ENCODE peak calls at places on chromosomes 6 and 20, in five cellular contexts. X is anterior cingulate cortex, R is astrocyte of the spinal cord, M is AG08396, B is fibroblast of the conjunctiva. G is an unnamed sample.

GRCh38 chr6:44237813-44238433 is 9.0 kb upstream of the HSP90AB1 start:
- DNase-seq in B (no peak), R (peak; percentile 65), M (peak; percentile 88), X (peak; percentile 61), G (no peak)

GRCh38 chr20:34921436-34921835 is 34.2 kb downstream of the GSS start:
- DNase-seq in R (no peak), M (no peak), X (no peak), B (no peak), G (no peak)

GRCh38 chr6:48782230-48782629 is 671.2 kb upstream of the PTCHD4 start:
- DNase-seq in M (no peak), B (no peak), R (no peak), X (no peak), G (no peak)

GRCh38 chr6:32700391-32701040 is 34.1 kb upstream of the HLA-DQB1 start:
- DNase-seq in M (peak; percentile 39), X (peak; percentile 0), B (peak; percentile 32), R (peak; percentile 66), G (no peak)

GRCh38 chr6:52595000-52595795 is 18.3 kb upstream of the TRAM2 start:
- DNase-seq in M (peak; percentile 80), B (peak; percentile 90), X (no peak), R (peak; percentile 92), G (no peak)

GRCh38 chr20:38304845-38305447 is 990 bp downstream of the BPI start:
- DNase-seq in B (no peak), X (no peak), M (peak; percentile 66), R (peak; percentile 12), G (no peak)

GRCh38 chr6:78436335-78436734 is 431.0 kb upstream of the IRAK1BP1 start:
- DNase-seq in R (peak; percentile 35), M (peak; percentile 29), X (no peak), B (no peak), G (no peak)

GRCh38 chr6:15431762-15432495 is 186.1 kb downstream of the JARID2 start:
- DNase-seq in M (no peak), B (no peak), R (no peak), X (no peak), G (no peak)

GRCh38 chr6:116220172-116220571 is 33.7 kb downstream of the TSPYL4 start:
- DNase-seq in M (no peak), R (peak; percentile 23), B (no peak), X (peak; percentile 40), G (no peak)

GRCh38 chr6:169702640-169703246 is 817 bp downstream of the C6orf120 start:
- DNase-seq in R (peak; percentile 13), X (no peak), M (no peak), B (no peak), G (no peak)

GRCh38 chr20:63402178-63402859 is 41.2 kb upstream of the CHRNA4 start:
- DNase-seq in X (no peak), M (no peak), R (no peak), B (no peak), G (no peak)

GRCh38 chr6:144582939-144583613 is 297.9 kb downstream of the UTRN start:
- DNase-seq in M (peak; percentile 5), R (peak; percentile 49), B (no peak), X (peak; percentile 2), G (no peak)

GRCh38 chr6:147055821-147056392 is 148.3 kb upstream of the STXBP5 start:
- DNase-seq in M (no peak), R (no peak), B (no peak), X (no peak), G (no peak)

GRCh38 chr20:40442181-40442963 is 246.7 kb downstream of the MAFB start:
- DNase-seq in X (no peak), R (peak; percentile 19), B (no peak), M (peak; percentile 27), G (no peak)

GRCh38 chr20:37755665-37756064 is 61.8 kb downstream of the CTNNBL1 start:
- DNase-seq in M (no peak), X (no peak), R (no peak), B (no peak), G (no peak)

GRCh38 chr6:2478200-2478599 is 232.8 kb upstream of the GMDS start:
- DNase-seq in B (no peak), R (peak; percentile 66), M (no peak), X (no peak), G (no peak)

GRCh38 chr6:132425176-132425575 is 23.9 kb upstream of the MOXD1 start:
- DNase-seq in M (no peak), R (no peak), B (no peak), X (no peak), G (no peak)

GRCh38 chr6:116328528-116328903 is 42.2 kb upstream of the DSE start:
- DNase-seq in X (no peak), B (no peak), M (no peak), R (peak; percentile 27), G (no peak)

GRCh38 chr20:19498756-19499155 is 259.3 kb upstream of the RIN2 start:
- DNase-seq in R (no peak), B (no peak), X (no peak), M (no peak), G (no peak)

GRCh38 chr20:16580127-16580526 is 6.9 kb upstream of the KIF16B start:
- DNase-seq in M (peak; percentile 57), B (peak; percentile 63), R (peak; percentile 31), X (no peak), G (no peak)